ENCODE peak calls at places on chromosomes 13 and 19, in nine cellular contexts. R is activated CD8-positive, alpha-beta memory T cell treated with anti-CD3 and anti-CD28 coated beads for 1 hour; F is body of pancreas; X is dorsolateral prefrontal cortex; Q is activated CD4-positive, alpha-beta T cell treated with anti-CD3 and anti-CD28 coated beads, Interleukin-2, amount 50 U/mL, for 48 hours; O is HEK293T; Y is breast epithelium; J is HuH-7.5; G is stimulated activated CD8-positive, alpha-beta memory T cell treated with anti-CD3 and anti-CD28 coated beads, Interleukin-15, amount 100 ng/mL, for 48 hours. T is an unnamed sample.

GRCh38 chr19:16197188-16197621 is 506 bp upstream of the AP1M1 start:
- DNase-seq in R (no peak), F (no peak), X (no peak), Q (no peak), O (no peak), Y (no peak), J (no peak), G (no peak), T (no peak)

GRCh38 chr13:31594056-31594455 is 145.3 kb upstream of the RXFP2 start:
- DNase-seq in R (no peak), F (no peak), X (peak; percentile 42), Q (no peak), O (no peak), Y (no peak), J (no peak), G (no peak), T (no peak)

GRCh38 chr13:92196566-92197256 is 798.3 kb downstream of the GPC5 start:
- DNase-seq in R (no peak), F (no peak), X (no peak), Q (no peak), O (no peak), Y (no peak), J (no peak), G (no peak), T (no peak)

GRCh38 chr19:18520848-18521691 is 800 bp downstream of the ELL start:
- DNase-seq in R (no peak), F (peak; percentile 40), X (no peak), Q (peak; percentile 29), O (no peak), Y (no peak), J (no peak), G (no peak), T (no peak)

GRCh38 chr19:11435833-11436313 is 438 bp downstream of the PRKCSH start:
- DNase-seq in R (no peak), F (peak; percentile 36), X (no peak), Q (peak; percentile 33), O (no peak), Y (no peak), J (no peak), G (no peak), T (no peak)

GRCh38 chr19:13036366-13036976 is 41.2 kb downstream of the NFIX start:
- DNase-seq in R (no peak), F (no peak), X (no peak), Q (no peak), O (peak; percentile 43), Y (peak; percentile 71), J (no peak), G (no peak), T (no peak)

GRCh38 chr13:76758257-76758656 is 127.9 kb downstream of the KCTD12 start:
- DNase-seq in R (no peak), F (no peak), X (no peak), Q (no peak), O (no peak), Y (no peak), J (no peak), G (no peak), T (no peak)

GRCh38 chr13:110263906-110264305 is 43.1 kb downstream of the COL4A1 start:
- DNase-seq in R (no peak), F (no peak), X (no peak), Q (no peak), O (no peak), Y (no peak), J (no peak), G (no peak), T (no peak)

GRCh38 chr19:35436477-35437141 is 11.4 kb upstream of the FFAR2 start:
- DNase-seq in R (no peak), F (no peak), X (no peak), Q (peak; percentile 26), O (no peak), Y (no peak), J (no peak), G (peak; percentile 21), T (no peak)

GRCh38 chr13:100633461-100633860 is 41.1 kb downstream of the TMTC4 start:
- DNase-seq in R (no peak), F (no peak), X (no peak), Q (no peak), O (no peak), Y (no peak), J (no peak), G (no peak), T (no peak)

GRCh38 chr19:6101991-6102390 is 8.3 kb downstream of the RFX2 start:
- DNase-seq in R (no peak), F (no peak), X (no peak), Q (no peak), O (no peak), Y (no peak), J (no peak), G (no peak), T (no peak)

GRCh38 chr19:14187586-14187985 is 18.4 kb downstream of the ADGRL1 start:
- DNase-seq in R (no peak), F (no peak), X (no peak), Q (no peak), O (no peak), Y (no peak), J (no peak), G (no peak), T (no peak)

GRCh38 chr13:98570929-98571372 is 6.0 kb downstream of the STK24 start:
- DNase-seq in R (no peak), F (no peak), X (no peak), Q (peak; percentile 49), O (no peak), Y (no peak), J (peak; percentile 20), G (no peak), T (no peak)

GRCh38 chr19:52191374-52191773 is 1.5 kb downstream of the PPP2R1A start:
- DNase-seq in R (no peak), F (no peak), X (no peak), Q (no peak), O (no peak), Y (no peak), J (no peak), G (no peak), T (no peak)

GRCh38 chr13:40072663-40073120 is 417.2 kb downstream of the COG6 start:
- DNase-seq in R (no peak), F (no peak), X (no peak), Q (no peak), O (no peak), Y (no peak), J (peak; percentile 18), G (no peak), T (no peak)

GRCh38 chr19:1211494-1212234 is 6.1 kb downstream of the STK11 start:
- DNase-seq in R (no peak), F (peak; percentile 88), X (no peak), Q (no peak), O (no peak), Y (no peak), J (no peak), G (no peak), T (peak; percentile 33)

GRCh38 chr19:46410205-46411087 is 2.9 kb downstream of the CCDC8 start:
- DNase-seq in R (no peak), F (no peak), X (no peak), Q (no peak), O (no peak), Y (no peak), J (no peak), G (no peak), T (no peak)

GRCh38 chr13:108368240-108368898 is 98.9 kb downstream of the TNFSF13B start:
- DNase-seq in R (no peak), F (no peak), X (no peak), Q (no peak), O (no peak), Y (no peak), J (no peak), G (no peak), T (no peak)

GRCh38 chr13:84500016-84500415 is 617.7 kb upstream of the SLITRK1 start:
- DNase-seq in R (no peak), F (no peak), X (no peak), Q (no peak), O (no peak), Y (no peak), J (no peak), G (no peak), T (no peak)

GRCh38 chr19:23203841-23204344 is 46.3 kb downstream of the ZNF724 start:
- DNase-seq in R (no peak), F (no peak), X (no peak), Q (no peak), O (no peak), Y (no peak), J (no peak), G (no peak), T (no peak)

GRCh38 chr13:98313023-98313937 is 136.2 kb upstream of the RNF113B start:
- DNase-seq in R (no peak), F (peak; percentile 59), X (no peak), Q (no peak), O (no peak), Y (no peak), J (no peak), G (no peak), T (no peak)

GRCh38 chr19:15438577-15438976 is 11.2 kb downstream of the WIZ start:
- DNase-seq in R (no peak), F (no peak), X (no peak), Q (no peak), O (no peak), Y (no peak), J (no peak), G (no peak), T (no peak)

GRCh38 chr13:74090869-74091605 is 43.2 kb downstream of the KLF12 start:
- DNase-seq in R (no peak), F (no peak), X (no peak), Q (no peak), O (no peak), Y (no peak), J (no peak), G (no peak), T (no peak)

T was measured in substantia nigra.